ENCODE peak calls at places on chromosomes 11 and 22, in eight cellular contexts. I is heart left ventricle, R is Caco-2, S is AG09309, X is endothelial cell, Z is SJSA1, B is NCI-H146, V is AG08396. T is an unnamed sample.

GRCh38 chr11:69009441-69010211 is 3.4 kb downstream of the MRGPRF start:
- DNase-seq in V (no peak), S (no peak), B (no peak), R (no peak), X (no peak), Z (peak), I (no peak), T (no peak)

GRCh38 chr11:73315288-73316020 is 7.4 kb downstream of the ARHGEF17 start:
- DNase-seq in B (no peak), X (no peak), Z (no peak), R (no peak), V (no peak), I (no peak), S (no peak), T (no peak)

GRCh38 chr22:39325392-39325932 is 6.0 kb upstream of the RPL3 start:
- DNase-seq in R (no peak), V (no peak), X (no peak), B (no peak), I (no peak), Z (no peak), S (no peak), T (no peak)

GRCh38 chr11:131514062-131514461 is 143.6 kb downstream of the NTM start:
- DNase-seq in Z (no peak), I (no peak), V (no peak), B (no peak), X (no peak), S (no peak), R (no peak), T (no peak)

GRCh38 chr22:19892249-19892879 is 37.7 kb upstream of the GNB1L start:
- DNase-seq in B (peak), R (no peak), S (no peak), X (no peak), I (no peak), V (no peak), Z (no peak), T (no peak)

GRCh38 chr11:36007127-36007824 is 63.4 kb downstream of the LDLRAD3 start:
- DNase-seq in S (no peak), R (no peak), Z (no peak), V (no peak), B (no peak), I (no peak), X (no peak), T (no peak)

GRCh38 chr22:44479662-44480061 is 18.4 kb downstream of the RTL6 start:
- DNase-seq in I (no peak), Z (no peak), R (no peak), V (no peak), S (no peak), B (no peak), X (no peak), T (no peak)

GRCh38 chr11:93017821-93018690 is 48.6 kb downstream of the MTNR1B start:
- DNase-seq in V (peak), S (no peak), Z (no peak), R (no peak), X (no peak), I (no peak), B (no peak), T (no peak)

GRCh38 chr22:19891350-19892248 is 36.9 kb upstream of the GNB1L start:
- DNase-seq in X (peak), Z (peak), I (no peak), V (peak), R (peak), B (peak), S (no peak), T (peak)

GRCh38 chr11:110858556-110858921 is 146.3 kb upstream of the ARHGAP20 start:
- DNase-seq in X (no peak), R (no peak), S (no peak), B (no peak), V (no peak), Z (no peak), I (peak), T (no peak)

GRCh38 chr11:135008001-135008405 is 596.0 kb upstream of the B3GAT1 start:
- DNase-seq in S (no peak), Z (no peak), X (no peak), B (no peak), I (no peak), V (no peak), R (peak), T (no peak)

GRCh38 chr11:15493921-15494630 is 379.4 kb downstream of the INSC start:
- DNase-seq in R (no peak), V (no peak), B (no peak), X (no peak), Z (no peak), S (no peak), I (no peak), T (peak)

GRCh38 chr11:78800756-78801155 is 226.1 kb upstream of the NARS2 start:
- DNase-seq in I (no peak), X (no peak), S (no peak), R (no peak), B (no peak), Z (no peak), V (no peak), T (no peak)

GRCh38 chr11:125062196-125062930 is 742 bp upstream of the SLC37A2 start:
- DNase-seq in Z (peak), R (no peak), S (no peak), I (no peak), X (no peak), B (no peak), V (no peak), T (no peak)

T was measured in RCC 7860.